ENCODE peak calls at places on chromosomes 12 and 14, in five cellular contexts. P is upper lobe of right lung; Y is fibroblast of lung; Q is CD8-positive, alpha-beta T cell; U is heart right ventricle. W is an unnamed sample. For H3K4me1, the result is how much of the 10 kb centered on the place peaks cover.

GRCh38 chr14:54253195-54253947 is 143.4 kb upstream of the CDKN3 start:
- DNase-seq in Q (no peak), P (no peak), U (no peak), Y (peak), W (no peak)

GRCh38 chr12:93707836-93708235 is 30.7 kb downstream of the CRADD start:
- DNase-seq in P (no peak), U (no peak), Y (peak), Q (no peak), W (no peak)

GRCh38 chr12:54371328-54372112 is 7.2 kb upstream of the GPR84 start:
- DNase-seq in U (peak), Q (no peak), Y (no peak), P (no peak), W (no peak)

GRCh38 chr14:99838555-99839193 is 45.5 kb downstream of the EML1 start:
- DNase-seq in Y (peak), Q (no peak), P (peak), U (no peak), W (no peak)

GRCh38 chr14:93954900-93955891 is 21.2 kb downstream of the ASB2 start:
- DNase-seq in Q (peak), P (peak), U (no peak), Y (no peak), W (no peak)

GRCh38 chr12:58408516-58408915 is 467.1 kb downstream of the ATP23 start:
- DNase-seq in Q (no peak), P (no peak), Y (no peak), U (no peak), W (no peak)

GRCh38 chr12:93080994-93081809 is 152.1 kb upstream of the EEA1 start:
- DNase-seq in Q (no peak), U (no peak), Y (peak), P (no peak), W (no peak)

GRCh38 chr14:99609245-99610117 is 5.5 kb upstream of the CCDC85C start:
- DNase-seq in Q (no peak), Y (no peak), P (no peak), U (no peak), W (no peak)

GRCh38 chr12:124030510-124030909 is 57.5 kb downstream of the ZNF664 start:
- DNase-seq in Y (peak), U (no peak), P (no peak), Q (no peak), W (no peak)

GRCh38 chr14:29215853-29216252 is 449.3 kb downstream of the FOXG1 start:
- DNase-seq in U (no peak), P (no peak), Q (no peak), Y (peak), W (no peak)

GRCh38 chr12:58814036-58814435 is 106.3 kb downstream of the LRIG3 start:
- DNase-seq in P (no peak), Q (no peak), Y (peak), U (no peak), W (no peak)

GRCh38 chr14:35301334-35302210 is 9.4 kb downstream of the PSMA6 start:
- DNase-seq in Y (no peak), P (no peak), Q (no peak), U (no peak), W (no peak)

GRCh38 chr12:104750061-104750460 is 208.0 kb downstream of the SLC41A2 start:
- DNase-seq in Q (no peak), U (no peak), Y (peak), P (no peak), W (peak)

GRCh38 chr12:3077572-3078081 is 448 bp downstream of the TSPAN9 start:
- DNase-seq in P (peak), Y (peak), U (peak), Q (no peak), W (peak)

GRCh38 chr12:118034429-118035193 is 18.1 kb downstream of the RFC5 start:
- DNase-seq in Y (peak), P (no peak), Q (no peak), U (no peak), W (no peak)

GRCh38 chr14:63852817-63853730 is at the start of gene SYNE2:
- DNase-seq in Q (peak), Y (peak), P (peak), U (peak), W (peak)

GRCh38 chr14:31286456-31287293 is 79.1 kb upstream of the HECTD1 start:
- DNase-seq in U (no peak), Y (no peak), P (no peak), Q (no peak), W (no peak)

GRCh38 chr12:127070512-127071157 is 1196.3 kb upstream of the TMEM132C start:
- DNase-seq in U (no peak), Q (no peak), Y (no peak), P (no peak), W (no peak)

GRCh38 chr14:53793790-53794560 is 162.7 kb downstream of the BMP4 start:
- DNase-seq in Y (peak), U (no peak), Q (no peak), P (no peak), W (no peak)

GRCh38 chr12:113142173-113142885 is 6.8 kb upstream of the RASAL1 start:
- DNase-seq in Y (no peak), U (peak), P (no peak), Q (no peak), W (no peak)

GRCh38 chr12:110073049-110073831 is 24.9 kb upstream of the C12orf76 start:
- DNase-seq in U (peak), Q (peak), P (peak), Y (peak), W (peak)

GRCh38 chr12:13154027-13154538 is 42.4 kb upstream of the EMP1 start:
- DNase-seq in Q (no peak), P (no peak), U (no peak), Y (peak), W (no peak)

GRCh38 chr12:107320031-107320928 is 226.9 kb upstream of the CRY1 start:
- DNase-seq in Y (peak), P (peak), U (peak), Q (peak), W (peak)

GRCh38 chr14:68230941-68231717 is 411.6 kb downstream of the RAD51B start:
- DNase-seq in P (no peak), Y (peak), Q (no peak), U (no peak), W (no peak)

GRCh38 chr14:22339277-22339676 is 249.7 kb downstream of the DAD1 start:
- DNase-seq in Q (no peak), U (peak), P (no peak), Y (peak), W (peak)

GRCh38 chr12:78914859-78915331 is 50.3 kb downstream of the SYT1 start:
- DNase-seq in Q (no peak), P (no peak), U (no peak), Y (peak), W (no peak)

GRCh38 chr14:24261969-24262327 is 1.0 kb downstream of the TGM1 start:
- DNase-seq in Y (no peak), P (no peak), Q (no peak), U (no peak), W (no peak)
- H3K4me1 ChIP-seq in Y (under half), P (under half), Q (under half), U (under half), W (under half)

GRCh38 chr14:69270097-69270496 is 10.1 kb downstream of the GALNT16 start:
- DNase-seq in P (no peak), Y (no peak), Q (no peak), U (no peak), W (no peak)
- TF ChIP-seq CTCF in P (no peak), Y (no peak), Q (no peak), U (no peak), W (no peak)

GRCh38 chr12:31594681-31595080 is 3.7 kb upstream of the DENND5B start:
- DNase-seq in Q (no peak), U (no peak), P (no peak), Y (peak), W (no peak)
- H3K4me1 ChIP-seq in Q (under half), U (under half), P (under half), Y (under half), W (under half)

GRCh38 chr12:7142057-7142644 is 12.0 kb downstream of the CLSTN3 start:
- DNase-seq in P (peak), Y (peak), U (no peak), Q (peak), W (no peak)
- TF ChIP-seq CTCF in P (peak), Y (peak), U (peak), Q (no peak), W (peak)

GRCh38 chr12:69272511-69272910 is 33.1 kb downstream of the CPSF6 start:
- DNase-seq in P (no peak), U (no peak), Q (no peak), Y (no peak), W (no peak)
- H3K4me1 ChIP-seq in P (under half), U (under half), Q (under half), Y (under half), W (under half)

GRCh38 chr14:28142400-28143015 is 624.1 kb upstream of the FOXG1 start:
- DNase-seq in P (no peak), U (no peak), Y (peak), Q (no peak), W (no peak)
- TF ChIP-seq CTCF in P (no peak), U (no peak), Y (no peak), Q (no peak), W (no peak)

GRCh38 chr12:6361834-6362233 is 13.5 kb downstream of the SCNN1A start:
- DNase-seq in U (peak), Y (peak), P (peak), Q (no peak), W (peak)

GRCh38 chr12:6363330-6364036 is 11.9 kb downstream of the SCNN1A start:
- DNase-seq in Q (peak), U (peak), Y (peak), P (peak), W (peak)

GRCh38 chr12:6363010-6363329 is 12.4 kb downstream of the SCNN1A start:
- DNase-seq in Q (no peak), P (no peak), Y (no peak), U (no peak), W (no peak)

GRCh38 chr12:6360578-6361490 is 14.5 kb downstream of the SCNN1A start:
- DNase-seq in U (no peak), Y (no peak), P (no peak), Q (no peak), W (peak)

GRCh38 chr12:6362383-6362782 is 13.0 kb downstream of the SCNN1A start:
- DNase-seq in Y (no peak), P (no peak), U (no peak), Q (no peak), W (no peak)
- H3K4me1 ChIP-seq in Y (under half), P (under half), U (under half), Q (under half), W (under half)

GRCh38 chr12:46292754-46293402 is 24.0 kb upstream of the SLC38A1 start:
- DNase-seq in U (no peak), Q (no peak), Y (no peak), P (no peak), W (no peak)
- TF ChIP-seq CTCF in U (no peak), Q (no peak), Y (peak), P (peak), W (no peak)

GRCh38 chr12:75482636-75483035 is 2.1 kb downstream of the GLIPR1 start:
- DNase-seq in Y (no peak), U (no peak), Q (no peak), P (no peak), W (no peak)

GRCh38 chr12:75481774-75482173 is 1.2 kb downstream of the GLIPR1 start:
- DNase-seq in U (no peak), Y (peak), P (no peak), Q (no peak), W (no peak)

GRCh38 chr12:75479963-75480461 is 543 bp upstream of the GLIPR1 start:
- DNase-seq in P (no peak), U (no peak), Y (peak), Q (no peak), W (no peak)

GRCh38 chr12:75480469-75480949 is at the start of gene GLIPR1:
- DNase-seq in Y (peak), Q (peak), P (peak), U (peak), W (peak)

GRCh38 chr12:75481013-75481705 is 604 bp downstream of the GLIPR1 start:
- DNase-seq in Q (no peak), Y (no peak), U (no peak), P (no peak), W (no peak)
- H3K4me1 ChIP-seq in Q (half or more), Y (under half), U (under half), P (under half), W (under half)

DNA sequence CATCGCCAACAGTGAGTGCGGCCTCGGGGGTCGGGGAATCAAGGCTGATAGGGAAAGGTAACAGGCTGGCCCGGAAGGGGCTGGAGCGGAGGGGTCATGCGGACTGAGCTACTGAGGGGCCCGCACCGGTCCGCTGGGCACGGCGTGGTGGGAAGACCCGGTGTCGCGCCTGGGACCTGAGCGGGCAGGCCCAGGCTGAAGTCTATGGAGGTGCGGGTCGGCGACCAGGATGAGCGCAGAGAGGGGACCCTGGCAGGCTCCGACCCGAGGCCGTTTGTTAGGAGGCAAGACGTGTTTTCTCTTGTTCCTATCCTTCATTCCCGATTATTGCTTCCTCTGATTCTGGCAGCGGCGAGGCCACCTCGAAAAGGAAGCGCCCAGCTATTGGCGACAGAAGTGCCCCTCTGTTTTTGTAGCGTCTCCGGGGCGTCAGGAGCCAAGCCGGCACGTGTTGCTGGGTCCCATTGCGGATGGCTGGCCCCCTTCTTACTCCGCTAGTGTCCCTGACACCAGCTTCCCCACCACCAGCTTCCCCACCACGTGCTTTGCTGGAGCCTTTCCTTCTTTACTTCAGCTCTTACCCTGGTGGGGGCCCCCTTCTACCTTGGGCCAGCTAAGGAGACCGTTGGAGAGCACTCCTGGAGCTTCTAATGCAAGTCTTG is 587 bp downstream of the PA2G4 start:
- DNase-seq in Q (no peak), P (no peak), U (no peak), Y (no peak), W (no peak)
- TF ChIP-seq CTCF in Q (no peak), P (no peak), U (no peak), Y (no peak), W (no peak)

W was measured in Peyer's patch.